ENCODE peak calls at places on chromosomes 1 and 21, in ten cellular contexts. L is progenitor cell of endocrine pancreas; I is activated CD8-positive, alpha-beta memory T cell treated with anti-CD3 and anti-CD28 coated beads, Interleukin-2, amount 50 U/mL, for 48 hours; J is ovary; A is GM12891; T is pancreas; D is NCI-H748 treated with DMSO at 0.1 percent for 48 hours; P is HS-5; E is glutamatergic neuron; B is posterior cingulate gyrus. Z is an unnamed sample.

GRCh38 chr1:161473363-161473762 is 31.9 kb upstream of the FCGR2A start:
- DNase-seq in P (no peak), L (no peak), D (no peak), B (no peak), A (no peak), T (no peak), E (peak), J (no peak), I (no peak), Z (peak)

GRCh38 chr1:226639631-226640061 is 91.1 kb downstream of the STUM start:
- DNase-seq in A (no peak), J (no peak), E (no peak), I (no peak), L (no peak), P (no peak), D (no peak), B (peak), T (peak), Z (no peak)

GRCh38 chr1:78543941-78544630 is 53.3 kb downstream of the PTGFR start:
- DNase-seq in J (no peak), A (no peak), E (no peak), T (no peak), P (no peak), B (no peak), D (no peak), L (no peak), I (no peak), Z (no peak)

GRCh38 chr1:48853006-48853405 is 76.3 kb upstream of the BEND5 start:
- DNase-seq in J (no peak), P (peak), L (no peak), B (no peak), A (no peak), T (no peak), D (no peak), I (no peak), E (no peak), Z (no peak)

GRCh38 chr1:192123212-192123611 is 35.0 kb upstream of the RGS18 start:
- DNase-seq in L (no peak), B (no peak), I (no peak), E (no peak), P (no peak), T (no peak), J (no peak), A (no peak), D (no peak), Z (no peak)

GRCh38 chr1:176998396-176998795 is 166.1 kb downstream of the ASTN1 start:
- DNase-seq in J (no peak), I (no peak), P (no peak), D (no peak), T (no peak), B (no peak), A (no peak), L (no peak), E (no peak), Z (no peak)

GRCh38 chr1:3695326-3696217 is 43.3 kb downstream of the TP73 start:
- DNase-seq in T (no peak), J (peak), L (peak), E (peak), I (peak), P (no peak), D (no peak), A (peak), B (peak), Z (peak)

GRCh38 chr1:1157914-1158710 is 15.6 kb upstream of the TTLL10 start:
- DNase-seq in I (peak), E (peak), D (no peak), L (peak), B (peak), J (peak), P (no peak), A (peak), T (no peak), Z (peak)

GRCh38 chr21:43316156-43316845 is 110.6 kb downstream of the SIK1 start:
- DNase-seq in B (peak), J (no peak), D (no peak), E (peak), L (no peak), T (peak), P (no peak), A (no peak), I (no peak), Z (no peak)

GRCh38 chr1:77825356-77825709 is 45.9 kb downstream of the MIGA1 start:
- DNase-seq in L (no peak), P (no peak), D (peak), A (no peak), J (no peak), I (no peak), B (no peak), E (no peak), T (no peak), Z (peak)

GRCh38 chr1:1290238-1290731 is 10.0 kb downstream of the SCNN1D start:
- DNase-seq in I (peak), L (peak), J (peak), T (peak), D (peak), E (peak), B (peak), P (no peak), A (peak), Z (peak)

GRCh38 chr1:204223129-204223860 is 9.5 kb upstream of the GOLT1A start:
- DNase-seq in L (no peak), P (no peak), A (no peak), B (peak), D (no peak), I (no peak), J (no peak), T (no peak), E (peak), Z (no peak)

GRCh38 chr1:207404849-207405525 is 49.1 kb upstream of the CR2 start:
- DNase-seq in A (peak), E (no peak), L (no peak), B (no peak), T (no peak), D (peak), J (no peak), I (no peak), P (peak), Z (peak)

GRCh38 chr1:93964777-93965200 is 55.6 kb upstream of the GCLM start:
- DNase-seq in I (no peak), T (no peak), B (no peak), P (no peak), E (no peak), A (no peak), J (peak), D (no peak), L (no peak), Z (no peak)

Z was measured in erythroblast.